ENCODE peak calls at places on chromosomes 1 and 21, in eight cellular contexts. E is A549, X is GM12891, D is body of pancreas, L is ovary, A is testis, K is tibial nerve, U is NB4. R is an unnamed sample.

GRCh38 chr1:156103521-156103947 is 11.0 kb upstream of the LMNA start:
- DNase-seq in E (no peak), X (no peak), D (no peak), L (peak; percentile 64), A (no peak), K (no peak), U (no peak), R (no peak)

GRCh38 chr1:1217621-1218523 is 3.9 kb upstream of the TNFRSF4 start:
- DNase-seq in E (peak; percentile 15), X (no peak), D (no peak), L (no peak), A (no peak), K (no peak), U (no peak), R (no peak)

GRCh38 chr1:72178266-72178665 is 104.1 kb downstream of the NEGR1 start:
- DNase-seq in E (no peak), X (no peak), D (no peak), L (no peak), A (no peak), K (no peak), U (no peak), R (no peak)

GRCh38 chr1:52142220-52143153 is 598 bp downstream of the ZFYVE9 start:
- DNase-seq in E (no peak), X (peak; percentile 32), D (peak; percentile 35), L (peak; percentile 65), A (peak; percentile 62), K (peak; percentile 19), U (peak; percentile 74), R (peak; percentile 32)

GRCh38 chr1:7379445-7379971 is 391.6 kb upstream of the VAMP3 start:
- DNase-seq in E (no peak), X (no peak), D (no peak), L (no peak), A (peak; percentile 14), K (no peak), U (no peak), R (no peak)

GRCh38 chr21:38806153-38806941 is 618 bp downstream of the ETS2 start:
- DNase-seq in E (no peak), X (peak; percentile 47), D (peak; percentile 45), L (peak; percentile 73), A (no peak), K (no peak), U (peak; percentile 55), R (no peak)

GRCh38 chr1:114295321-114295720 is 141.7 kb upstream of the SYT6 start:
- DNase-seq in E (no peak), X (no peak), D (no peak), L (no peak), A (no peak), K (no peak), U (no peak), R (no peak)

GRCh38 chr1:184157396-184157747 is 105.8 kb downstream of the TSEN15 start:
- DNase-seq in E (no peak), X (no peak), D (no peak), L (no peak), A (no peak), K (no peak), U (no peak), R (no peak)

GRCh38 chr1:45552309-45552708 is 1.7 kb downstream of the AKR1A1 start:
- DNase-seq in E (no peak), X (no peak), D (peak; percentile 65), L (no peak), A (no peak), K (no peak), U (no peak), R (no peak)

GRCh38 chr1:227759345-227760300 is 24.4 kb downstream of the SNAP47 start:
- DNase-seq in E (no peak), X (no peak), D (no peak), L (peak; percentile 77), A (no peak), K (peak; percentile 48), U (no peak), R (no peak)

GRCh38 chr1:32989160-32989894 is 24.7 kb upstream of the RNF19B start:
- DNase-seq in E (no peak), X (no peak), D (peak; percentile 31), L (peak; percentile 71), A (peak; percentile 80), K (peak; percentile 73), U (peak; percentile 90), R (no peak)

GRCh38 chr1:99707535-99708142 is 58.8 kb downstream of the FRRS1 start:
- DNase-seq in E (peak; percentile 21), X (peak; percentile 19), D (peak; percentile 71), L (peak; percentile 70), A (peak; percentile 92), K (peak; percentile 95), U (peak; percentile 69), R (no peak)

GRCh38 chr1:52348704-52349301 is 17.2 kb downstream of the CC2D1B start:
- DNase-seq in E (no peak), X (no peak), D (no peak), L (no peak), A (peak; percentile 65), K (no peak), U (peak; percentile 26), R (no peak)

GRCh38 chr1:66695121-66695520 is 57.1 kb upstream of the DYNLT5 start:
- DNase-seq in E (no peak), X (no peak), D (no peak), L (no peak), A (no peak), K (no peak), U (no peak), R (no peak)

GRCh38 chr1:1175221-1176062 is 1.8 kb downstream of the TTLL10 start:
- DNase-seq in E (no peak), X (no peak), D (no peak), L (no peak), A (no peak), K (no peak), U (peak; percentile 70), R (no peak)

GRCh38 chr1:226066415-226067077 is 4.0 kb downstream of the H3-3A start:
- DNase-seq in E (no peak), X (no peak), D (no peak), L (no peak), A (no peak), K (no peak), U (no peak), R (no peak)

GRCh38 chr21:31780944-31781343 is 49.0 kb upstream of the SCAF4 start:
- DNase-seq in E (no peak), X (no peak), D (no peak), L (no peak), A (no peak), K (no peak), U (no peak), R (no peak)

GRCh38 chr1:150513275-150513885 is 2.2 kb upstream of the FALEC start:
- DNase-seq in E (no peak), X (no peak), D (no peak), L (no peak), A (no peak), K (no peak), U (no peak), R (no peak)

GRCh38 chr1:185317886-185318310 is 855 bp upstream of the IVNS1ABP start:
- DNase-seq in E (peak; percentile 15), X (peak; percentile 43), D (peak; percentile 40), L (no peak), A (peak; percentile 41), K (no peak), U (no peak), R (peak; percentile 41)

GRCh38 chr1:108016451-108016920 is 51.5 kb upstream of the VAV3 start:
- DNase-seq in E (no peak), X (no peak), D (no peak), L (no peak), A (no peak), K (no peak), U (peak; percentile 81), R (no peak)

GRCh38 chr1:233112184-233113008 is 162.0 kb downstream of the NTPCR start:
- DNase-seq in E (no peak), X (no peak), D (no peak), L (no peak), A (no peak), K (no peak), U (peak; percentile 32), R (no peak)

GRCh38 chr1:233114860-233115259 is 164.4 kb downstream of the NTPCR start:
- DNase-seq in E (no peak), X (no peak), D (no peak), L (no peak), A (no peak), K (no peak), U (peak; percentile 48), R (no peak)

GRCh38 chr1:233113713-233114028 is 163.3 kb downstream of the NTPCR start:
- DNase-seq in E (no peak), X (no peak), D (no peak), L (no peak), A (no peak), K (no peak), U (no peak), R (no peak)

GRCh38 chr1:233113009-233113712 is 162.8 kb downstream of the NTPCR start:
- DNase-seq in E (peak; percentile 82), X (no peak), D (peak; percentile 16), L (peak; percentile 34), A (peak; percentile 32), K (peak; percentile 88), U (peak; percentile 99), R (no peak)

GRCh38 chr1:233114159-233114558 is 163.7 kb downstream of the NTPCR start:
- DNase-seq in E (peak; percentile 8), X (no peak), D (no peak), L (no peak), A (no peak), K (no peak), U (peak; percentile 51), R (no peak)
- TF ChIP-seq POLR2A in E (no peak), X (no peak), D (no peak), L (no peak), A (no peak), K (no peak), U (no peak), R (no peak)

GRCh38 chr1:159015440-159015909 is 5.8 kb downstream of the IFI16 start:
- DNase-seq in E (no peak), X (peak; percentile 21), D (no peak), L (no peak), A (peak; percentile 58), K (peak; percentile 64), U (peak; percentile 96), R (peak; percentile 23)
- TF ChIP-seq POLR2A in E (no peak), X (peak; percentile 85), D (no peak), L (no peak), A (no peak), K (peak; percentile 24), U (no peak), R (peak; percentile 90)

GRCh38 chr1:211735208-211736170 is 60.1 kb upstream of the NEK2 start:
- DNase-seq in E (peak; percentile 95), X (no peak), D (no peak), L (peak; percentile 60), A (peak; percentile 90), K (peak; percentile 9), U (peak; percentile 45), R (no peak)
- TF ChIP-seq POLR2A in E (no peak), X (no peak), D (no peak), L (no peak), A (no peak), K (no peak), U (no peak), R (no peak)

DNA sequence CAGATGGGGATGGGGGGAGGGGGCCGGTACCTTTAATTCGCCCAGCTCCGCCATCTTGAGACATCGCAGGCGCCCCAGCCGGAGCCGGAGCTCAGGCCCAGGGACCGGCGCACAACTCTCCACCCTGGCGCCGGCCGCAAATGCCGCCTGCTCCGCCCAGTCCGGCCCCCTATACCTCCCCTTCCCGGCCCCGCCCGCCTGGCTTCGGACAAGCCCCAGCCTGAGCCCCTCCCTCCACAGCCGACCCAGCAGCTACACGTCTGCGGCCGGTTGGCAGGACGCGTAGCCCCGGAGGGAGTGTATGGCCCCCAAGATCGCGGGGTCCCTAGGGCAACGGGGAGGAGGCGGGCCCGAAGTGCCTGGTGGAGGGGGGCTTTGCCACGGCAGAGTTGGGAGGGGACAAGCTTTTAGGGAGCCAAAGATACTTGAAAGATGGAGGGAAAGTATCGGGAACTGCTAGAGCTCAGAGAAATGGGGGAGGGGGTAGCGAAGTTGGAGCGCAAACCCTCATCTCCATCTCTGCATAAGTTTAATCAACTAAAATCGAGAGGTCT is at the start of gene PIAS3:
- DNase-seq in E (peak; percentile 92), X (peak; percentile 97), D (peak; percentile 95), L (peak; percentile 93), A (peak; percentile 97), K (peak; percentile 93), U (peak; percentile 96), R (peak; percentile 96)
- TF ChIP-seq POLR2A in E (peak; percentile 43), X (no peak), D (peak; percentile 81), L (peak; percentile 66), A (peak; percentile 20), K (peak; percentile 83), U (no peak), R (no peak)

R was measured in GM12892.